ENCODE peak calls at places on chromosomes 3 and 15, in nine cellular contexts. N is neural progenitor cell, F is SK-N-SH, M is GM23338, P is GM23248, E is HCT116, A is hepatocyte, U is PC-3, R is MM.1S. B is an unnamed sample.
A peak's percentile ranks its signal among the peaks of the same experiment; 100 is the strongest.

GRCh38 chr15:91051248-91051647 is 28.9 kb upstream of the VPS33B start:
- DNase-seq in N (no peak), F (no peak), M (no peak), P (no peak), E (no peak), A (no peak), U (no peak), R (no peak), B (no peak)

GRCh38 chr15:60128000-60128376 is 123.9 kb downstream of the FOXB1 start:
- DNase-seq in N (peak; percentile 13), F (no peak), M (peak; percentile 64), P (peak; percentile 59), E (no peak), A (no peak), U (peak; percentile 10), R (no peak), B (no peak)

GRCh38 chr3:142997330-142997729 is 4.0 kb upstream of the U2SURP start:
- DNase-seq in N (no peak), F (no peak), M (no peak), P (peak; percentile 31), E (no peak), A (no peak), U (no peak), R (no peak), B (no peak)

GRCh38 chr3:43894176-43895049 is 203.7 kb downstream of the ABHD5 start:
- DNase-seq in N (peak; percentile 93), F (no peak), M (peak; percentile 85), P (peak; percentile 89), E (peak; percentile 22), A (peak; percentile 93), U (no peak), R (peak; percentile 66), B (peak; percentile 89)

GRCh38 chr3:47365213-47366153 is 15.3 kb upstream of the PTPN23 start:
- DNase-seq in N (no peak), F (no peak), M (no peak), P (peak; percentile 81), E (no peak), A (no peak), U (peak; percentile 86), R (no peak), B (no peak)

GRCh38 chr3:132595036-132595435 is 2.0 kb upstream of the ACKR4 start:
- DNase-seq in N (peak; percentile 70), F (no peak), M (peak; percentile 55), P (peak; percentile 83), E (no peak), A (no peak), U (peak; percentile 1), R (no peak), B (peak; percentile 41)

GRCh38 chr3:52218953-52219650 is 6.3 kb downstream of the TLR9 start:
- DNase-seq in N (peak; percentile 36), F (no peak), M (no peak), P (no peak), E (no peak), A (no peak), U (peak; percentile 52), R (no peak), B (no peak)

GRCh38 chr15:72599855-72600464 is 54.5 kb upstream of the GOLGA6B start:
- DNase-seq in N (peak; percentile 67), F (peak; percentile 55), M (peak; percentile 67), P (peak; percentile 65), E (peak; percentile 47), A (peak; percentile 63), U (peak; percentile 67), R (peak; percentile 59), B (peak; percentile 54)

GRCh38 chr15:39426552-39427532 is 154.0 kb upstream of the THBS1 start:
- DNase-seq in N (peak; percentile 21), F (peak; percentile 41), M (no peak), P (peak; percentile 80), E (no peak), A (peak; percentile 30), U (no peak), R (peak; percentile 94), B (no peak)

GRCh38 chr15:77533986-77534385 is 98.7 kb downstream of the LINGO1 start:
- DNase-seq in N (no peak), F (no peak), M (peak; percentile 36), P (no peak), E (no peak), A (no peak), U (no peak), R (no peak), B (no peak)

GRCh38 chr15:59991919-59992318 is 12.2 kb upstream of the FOXB1 start:
- DNase-seq in N (no peak), F (no peak), M (no peak), P (no peak), E (no peak), A (no peak), U (no peak), R (no peak), B (no peak)

GRCh38 chr3:51974277-51974962 is 444 bp upstream of the ABHD14A start:
- DNase-seq in N (no peak), F (peak; percentile 62), M (no peak), P (peak; percentile 58), E (no peak), A (peak; percentile 49), U (no peak), R (peak; percentile 21), B (no peak)

GRCh38 chr15:98794754-98795153 is 146.4 kb downstream of the IGF1R start:
- DNase-seq in N (no peak), F (no peak), M (peak; percentile 56), P (no peak), E (no peak), A (peak; percentile 62), U (no peak), R (no peak), B (no peak)
- H3K79me2 ChIP-seq in N (peaks cover 100% of the 10 kb centered on the region), F (peaks cover 55% of the 10 kb centered on the region), M (peaks cover 100% of the 10 kb centered on the region), P (peaks cover 100% of the 10 kb centered on the region), E (no peaks in the 10 kb centered on the region), A (peaks cover 86% of the 10 kb centered on the region), U (no peaks in the 10 kb centered on the region), R (peaks cover 79% of the 10 kb centered on the region), B (no peaks in the 10 kb centered on the region)

DNA sequence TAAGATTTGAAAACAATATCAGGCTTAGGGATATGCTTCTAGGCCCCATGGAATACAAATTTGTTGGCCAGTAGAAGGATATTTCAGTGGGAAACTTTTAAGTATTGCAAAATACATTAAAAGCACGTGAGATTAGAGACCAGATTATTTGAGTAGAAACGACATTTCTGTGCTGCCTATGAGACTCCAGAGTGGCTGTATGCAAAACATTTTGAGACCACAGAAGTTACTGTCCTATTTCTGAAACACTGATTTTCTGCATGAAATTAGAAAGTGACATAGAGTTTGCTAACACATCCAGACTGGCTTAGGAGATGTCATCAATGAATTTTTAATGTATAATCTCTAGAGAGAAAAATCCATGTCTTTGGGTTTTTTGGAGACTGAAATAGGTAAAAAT is 99.8 kb downstream of the KCNH8 start:
- DNase-seq in N (no peak), F (no peak), M (no peak), P (no peak), E (no peak), A (no peak), U (no peak), R (no peak), B (no peak)
- H3K4me2 ChIP-seq in N (no peak overlapping the region), F (no peak overlapping the region), M (no peak overlapping the region), P (no peak overlapping the region), E (no peak overlapping the region), A (no peak overlapping the region), U (no peak overlapping the region), R (no peak overlapping the region), B (no peak overlapping the region)

GRCh38 chr15:98549003-98549402 is 99.3 kb upstream of the IGF1R start:
- DNase-seq in N (no peak), F (no peak), M (no peak), P (no peak), E (no peak), A (no peak), U (no peak), R (no peak), B (no peak)

GRCh38 chr15:98549741-98550140 is 98.6 kb upstream of the IGF1R start:
- DNase-seq in N (no peak), F (no peak), M (no peak), P (no peak), E (no peak), A (no peak), U (no peak), R (no peak), B (no peak)

GRCh38 chr15:98547741-98548166 is 100.6 kb upstream of the IGF1R start:
- DNase-seq in N (peak; percentile 44), F (no peak), M (peak; percentile 62), P (peak; percentile 30), E (no peak), A (peak; percentile 15), U (no peak), R (no peak), B (no peak)

GRCh38 chr15:98547255-98547654 is 101.1 kb upstream of the IGF1R start:
- DNase-seq in N (no peak), F (no peak), M (no peak), P (no peak), E (no peak), A (no peak), U (no peak), R (no peak), B (no peak)

GRCh38 chr15:98548172-98548971 is 100.0 kb upstream of the IGF1R start:
- DNase-seq in N (peak; percentile 80), F (peak; percentile 64), M (peak; percentile 92), P (peak; percentile 62), E (no peak), A (peak; percentile 84), U (no peak), R (no peak), B (no peak)
- TF ChIP-seq EZH2phosphoT487 in N (no peak), F (no peak), M (no peak), P (no peak), E (no peak), A (no peak), U (no peak), R (no peak), B (no peak)

GRCh38 chr3:191345334-191345733 is 15.0 kb upstream of the UTS2B start:
- DNase-seq in N (no peak), F (no peak), M (no peak), P (peak; percentile 25), E (no peak), A (no peak), U (no peak), R (no peak), B (no peak)

GRCh38 chr3:191352014-191352413 is 21.7 kb upstream of the UTS2B start:
- DNase-seq in N (no peak), F (no peak), M (no peak), P (no peak), E (no peak), A (no peak), U (no peak), R (no peak), B (no peak)

GRCh38 chr3:191343115-191343514 is 12.8 kb upstream of the UTS2B start:
- DNase-seq in N (no peak), F (no peak), M (no peak), P (no peak), E (no peak), A (no peak), U (peak; percentile 63), R (no peak), B (no peak)

GRCh38 chr3:191350389-191351090 is 20.2 kb upstream of the UTS2B start:
- DNase-seq in N (no peak), F (no peak), M (no peak), P (no peak), E (no peak), A (no peak), U (peak; percentile 86), R (no peak), B (no peak)

DNA sequence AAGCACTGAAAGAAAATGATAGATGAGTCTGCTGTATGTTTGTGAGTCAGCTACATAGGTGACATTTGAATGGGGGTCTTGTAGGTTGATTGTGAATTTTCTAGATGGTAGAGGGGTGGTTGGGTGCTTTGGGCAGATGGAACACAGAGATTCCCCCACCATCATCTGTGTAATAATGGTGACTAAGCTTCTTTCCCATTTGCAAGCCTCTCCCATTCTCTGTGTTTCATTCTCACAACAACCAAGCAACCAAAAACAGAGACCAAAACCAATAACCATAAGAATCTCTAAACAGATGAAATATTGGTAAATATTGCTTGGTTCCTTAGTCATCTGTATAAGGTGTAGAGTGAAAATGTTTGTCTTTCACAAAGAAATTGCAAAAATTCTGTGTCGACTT is 17.8 kb upstream of the UTS2B start:
- DNase-seq in N (no peak), F (no peak), M (no peak), P (no peak), E (no peak), A (no peak), U (no peak), R (no peak), B (no peak)
- H3K79me2 ChIP-seq in N (peaks cover 99% of the 10 kb centered on the region), F (peaks cover 100% of the 10 kb centered on the region), M (peaks cover 23% of the 10 kb centered on the region), P (peaks cover 100% of the 10 kb centered on the region), E (peaks cover 99% of the 10 kb centered on the region), A (peaks cover 94% of the 10 kb centered on the region), U (peaks cover 98% of the 10 kb centered on the region), R (peaks cover 98% of the 10 kb centered on the region), B (peaks cover 65% of the 10 kb centered on the region)

B was measured in OCI-LY7.